ENCODE peak calls at places on chromosome 10, in eight cellular contexts. K, D, U, T, M, L, V and X are unnamed samples. For H3K36me3, the result is how much of the 10 kb centered on the place peaks cover.

GRCh38 chr10:82942572-82943091 is 1067.6 kb downstream of the NRG3 start:
- DNase-seq in V (no peak), D (no peak), T (no peak), M (no peak), K (no peak), L (no peak), U (no peak), X (no peak)

GRCh38 chr10:76492026-76492425 is 1060.6 kb downstream of the LRMDA start:
- DNase-seq in T (no peak), M (no peak), K (no peak), D (no peak), V (no peak), L (no peak), U (peak), X (no peak)

GRCh38 chr10:13360587-13360986 is 12.5 kb upstream of the SEPHS1 start:
- DNase-seq in U (no peak), L (no peak), V (no peak), T (no peak), M (no peak), D (no peak), K (no peak), X (no peak)

GRCh38 chr10:6034371-6034770 is 27.8 kb downstream of the IL2RA start:
- DNase-seq in D (no peak), T (no peak), V (no peak), K (no peak), L (no peak), U (no peak), M (no peak), X (no peak)

GRCh38 chr10:106189254-106189653 is 975.3 kb downstream of the SORCS1 start:
- DNase-seq in K (peak), U (peak), D (no peak), M (no peak), L (no peak), T (no peak), V (peak), X (peak)

GRCh38 chr10:964321-964987 is 23.8 kb upstream of the GTPBP4 start:
- DNase-seq in M (no peak), K (no peak), D (no peak), T (no peak), U (peak), L (no peak), V (no peak), X (peak)

GRCh38 chr10:110307805-110308204 is 3.1 kb upstream of the SMNDC1 start:
- DNase-seq in L (no peak), U (peak), K (no peak), T (no peak), D (no peak), V (no peak), M (no peak), X (no peak)

GRCh38 chr10:124003070-124003419 is 90.4 kb downstream of the CHST15 start:
- DNase-seq in U (no peak), L (no peak), M (peak), D (peak), V (no peak), T (no peak), K (no peak), X (no peak)

GRCh38 chr10:46526682-46527038 is 29.8 kb downstream of the GPRIN2 start:
- DNase-seq in M (peak), T (peak), K (no peak), D (peak), V (no peak), L (peak), U (peak), X (peak)

GRCh38 chr10:47349516-47349915 is 1.4 kb downstream of the RBP3 start:
- DNase-seq in K (no peak), L (no peak), T (no peak), U (no peak), V (no peak), M (no peak), D (no peak), X (no peak)

GRCh38 chr10:43350686-43351085 is 20.8 kb upstream of the FXYD4 start:
- DNase-seq in U (no peak), T (no peak), V (no peak), L (no peak), M (no peak), D (no peak), K (no peak), X (peak)

GRCh38 chr10:69633673-69634635 is 3.9 kb downstream of the FAM241B start:
- DNase-seq in U (no peak), K (no peak), D (peak), V (no peak), L (no peak), T (no peak), M (peak), X (no peak)

GRCh38 chr10:132508497-132509443 is 28.8 kb upstream of the INPP5A start:
- DNase-seq in K (no peak), V (no peak), U (no peak), M (peak), D (peak), L (no peak), T (peak), X (peak)

GRCh38 chr10:104350146-104350635 is 3.4 kb upstream of the CFAP58 start:
- DNase-seq in K (peak), V (peak), M (no peak), L (no peak), D (no peak), U (peak), T (no peak), X (peak)

GRCh38 chr10:60896715-60897114 is 47.3 kb downstream of the RHOBTB1 start:
- DNase-seq in V (no peak), D (no peak), U (no peak), K (no peak), T (no peak), L (no peak), M (no peak), X (no peak)

GRCh38 chr10:48533540-48533939 is 71.3 kb downstream of the ARHGAP22 start:
- DNase-seq in T (no peak), L (no peak), M (no peak), V (no peak), D (no peak), U (no peak), K (no peak), X (no peak)

GRCh38 chr10:103838095-103838395 is 17.3 kb downstream of the SH3PXD2A start:
- DNase-seq in V (no peak), T (no peak), K (no peak), L (no peak), M (no peak), D (no peak), U (no peak), X (no peak)

GRCh38 chr10:126754966-126755365 is 84.5 kb upstream of the C10orf90 start:
- DNase-seq in T (no peak), M (no peak), L (no peak), D (no peak), V (no peak), K (no peak), U (no peak), X (no peak)

GRCh38 chr10:133422821-133423771 is 1.3 kb downstream of the SPRN start:
- DNase-seq in K (peak), D (peak), U (no peak), L (no peak), M (no peak), V (no peak), T (no peak), X (peak)

GRCh38 chr10:6382081-6382480 is 179.3 kb downstream of the PFKFB3 start:
- DNase-seq in T (no peak), U (no peak), K (no peak), D (no peak), L (peak), M (no peak), V (peak), X (no peak)

GRCh38 chr10:128570596-128570995 is 444.4 kb upstream of the MKI67 start:
- DNase-seq in L (no peak), K (no peak), D (no peak), T (no peak), U (no peak), V (no peak), M (no peak), X (no peak)

GRCh38 chr10:108862691-108863350 is 1060.5 kb downstream of the XPNPEP1 start:
- DNase-seq in K (no peak), U (peak), L (no peak), M (no peak), V (no peak), D (no peak), T (no peak), X (no peak)

GRCh38 chr10:5910323-5911100 is 20.5 kb downstream of the FBH1 start:
- DNase-seq in D (no peak), U (no peak), M (peak), K (no peak), V (no peak), T (no peak), L (no peak), X (no peak)

GRCh38 chr10:73251683-73252444 is 580 bp downstream of the MRPS16 start:
- DNase-seq in D (peak), T (no peak), U (peak), L (no peak), M (no peak), K (peak), V (peak), X (peak)

GRCh38 chr10:86689146-86689545 is 20.8 kb downstream of the LDB3 start:
- DNase-seq in M (no peak), D (no peak), K (no peak), V (no peak), U (no peak), T (peak), L (no peak), X (no peak)

GRCh38 chr10:131650169-131650705 is 250.6 kb upstream of the PPP2R2D start:
- DNase-seq in D (no peak), V (no peak), M (peak), T (no peak), U (no peak), L (no peak), K (no peak), X (no peak)

GRCh38 chr10:75238182-75239180 is 2.7 kb upstream of the COMTD1 start:
- DNase-seq in M (peak), U (no peak), V (no peak), L (no peak), T (no peak), D (peak), K (no peak), X (peak)

GRCh38 chr10:21002097-21002878 is 105.2 kb upstream of the NEBL start:
- DNase-seq in U (peak), V (no peak), K (no peak), L (no peak), M (no peak), D (no peak), T (no peak), X (no peak)

GRCh38 chr10:24427678-24428409 is 218.9 kb downstream of the KIAA1217 start:
- DNase-seq in M (no peak), T (no peak), V (no peak), L (no peak), K (no peak), U (no peak), D (no peak), X (no peak)

GRCh38 chr10:101218423-101219136 is 10.7 kb downstream of the LBX1 start:
- DNase-seq in K (no peak), M (no peak), V (peak), L (no peak), U (no peak), D (no peak), T (no peak), X (peak)

GRCh38 chr10:129614341-129614740 is 147.3 kb downstream of the MGMT start:
- DNase-seq in T (no peak), V (no peak), M (no peak), D (no peak), K (no peak), L (no peak), U (no peak), X (no peak)

GRCh38 chr10:118531105-118531851 is 64.2 kb downstream of the PRLHR start:
- DNase-seq in V (no peak), L (no peak), D (no peak), U (no peak), T (no peak), M (no peak), K (no peak), X (no peak)

GRCh38 chr10:63201118-63201517 is 68.0 kb downstream of the NRBF2 start:
- DNase-seq in L (no peak), V (no peak), D (no peak), U (no peak), T (no peak), K (no peak), M (no peak), X (no peak)

GRCh38 chr10:93875032-93875358 is 18.8 kb upstream of the SLC35G1 start:
- DNase-seq in U (no peak), M (no peak), K (no peak), T (no peak), D (no peak), L (no peak), V (no peak), X (no peak)

GRCh38 chr10:29841724-29842649 is 207.2 kb upstream of the SVIL start:
- DNase-seq in V (no peak), L (peak), M (no peak), D (no peak), U (peak), K (peak), T (no peak), X (peak)

DNA sequence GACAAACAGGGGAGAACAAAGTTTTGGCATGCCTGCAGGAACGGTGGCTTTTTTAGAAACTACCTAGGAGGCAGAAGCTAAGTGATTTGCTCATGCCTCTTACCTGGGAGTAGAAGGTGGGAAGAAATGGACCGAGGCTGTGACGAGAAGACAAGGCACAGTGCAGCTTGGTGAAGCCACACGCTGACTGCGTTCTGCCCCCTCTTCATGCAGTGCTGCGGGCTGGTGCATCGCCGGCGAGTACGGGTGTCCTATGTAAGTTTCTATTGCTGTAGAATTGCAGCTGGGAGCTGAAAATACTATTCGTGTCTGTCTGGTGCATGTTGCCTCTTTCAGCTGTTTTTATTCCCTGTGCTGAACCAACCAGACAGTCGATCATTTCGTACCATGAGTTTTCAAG is 120.8 kb downstream of the CACNB2 start:
- DNase-seq in V (no peak), T (no peak), D (no peak), M (no peak), K (peak), L (no peak), U (no peak), X (no peak)
- H3K4me3 ChIP-seq in V (no peak), T (no peak), D (no peak), M (no peak), K (no peak), L (no peak), U (no peak), X (no peak)

GRCh38 chr10:100174699-100175677 is 10.8 kb downstream of the ERLIN1 start:
- DNase-seq in L (no peak), D (no peak), T (no peak), M (no peak), K (no peak), V (peak), U (no peak), X (no peak)

GRCh38 chr10:100173035-100173434 is 12.8 kb downstream of the ERLIN1 start:
- DNase-seq in U (no peak), D (no peak), M (no peak), L (no peak), V (no peak), K (no peak), T (no peak), X (no peak)

GRCh38 chr10:100168313-100168643 is 17.6 kb downstream of the ERLIN1 start:
- DNase-seq in K (no peak), D (no peak), L (no peak), V (no peak), U (no peak), T (no peak), M (no peak), X (no peak)

GRCh38 chr10:100175873-100176272 is 10.0 kb downstream of the ERLIN1 start:
- DNase-seq in M (no peak), U (no peak), T (no peak), V (no peak), D (no peak), K (no peak), L (no peak), X (no peak)

GRCh38 chr10:100172349-100172748 is 13.5 kb downstream of the ERLIN1 start:
- DNase-seq in M (no peak), K (no peak), V (no peak), U (no peak), D (no peak), L (no peak), T (no peak), X (no peak)
- H3K36me3 ChIP-seq in M (half or more), K (under half), V (under half), U (under half), D (under half), L (under half), T (half or more), X (under half)

GRCh38 chr10:116607336-116607735 is 13.4 kb upstream of the PNLIPRP2 start:
- DNase-seq in T (no peak), V (no peak), L (no peak), D (no peak), U (no peak), M (no peak), K (no peak), X (no peak)

GRCh38 chr10:116611153-116611545 is 9.6 kb upstream of the PNLIPRP2 start:
- DNase-seq in M (no peak), U (no peak), T (no peak), V (no peak), K (no peak), L (no peak), D (no peak), X (no peak)

GRCh38 chr10:116606061-116606483 is 14.7 kb upstream of the PNLIPRP2 start:
- DNase-seq in U (no peak), M (no peak), K (no peak), L (no peak), D (no peak), T (no peak), V (no peak), X (no peak)

GRCh38 chr10:116610443-116611152 is 10.2 kb upstream of the PNLIPRP2 start:
- DNase-seq in D (no peak), K (no peak), V (no peak), T (no peak), L (no peak), U (no peak), M (no peak), X (no peak)

DNA sequence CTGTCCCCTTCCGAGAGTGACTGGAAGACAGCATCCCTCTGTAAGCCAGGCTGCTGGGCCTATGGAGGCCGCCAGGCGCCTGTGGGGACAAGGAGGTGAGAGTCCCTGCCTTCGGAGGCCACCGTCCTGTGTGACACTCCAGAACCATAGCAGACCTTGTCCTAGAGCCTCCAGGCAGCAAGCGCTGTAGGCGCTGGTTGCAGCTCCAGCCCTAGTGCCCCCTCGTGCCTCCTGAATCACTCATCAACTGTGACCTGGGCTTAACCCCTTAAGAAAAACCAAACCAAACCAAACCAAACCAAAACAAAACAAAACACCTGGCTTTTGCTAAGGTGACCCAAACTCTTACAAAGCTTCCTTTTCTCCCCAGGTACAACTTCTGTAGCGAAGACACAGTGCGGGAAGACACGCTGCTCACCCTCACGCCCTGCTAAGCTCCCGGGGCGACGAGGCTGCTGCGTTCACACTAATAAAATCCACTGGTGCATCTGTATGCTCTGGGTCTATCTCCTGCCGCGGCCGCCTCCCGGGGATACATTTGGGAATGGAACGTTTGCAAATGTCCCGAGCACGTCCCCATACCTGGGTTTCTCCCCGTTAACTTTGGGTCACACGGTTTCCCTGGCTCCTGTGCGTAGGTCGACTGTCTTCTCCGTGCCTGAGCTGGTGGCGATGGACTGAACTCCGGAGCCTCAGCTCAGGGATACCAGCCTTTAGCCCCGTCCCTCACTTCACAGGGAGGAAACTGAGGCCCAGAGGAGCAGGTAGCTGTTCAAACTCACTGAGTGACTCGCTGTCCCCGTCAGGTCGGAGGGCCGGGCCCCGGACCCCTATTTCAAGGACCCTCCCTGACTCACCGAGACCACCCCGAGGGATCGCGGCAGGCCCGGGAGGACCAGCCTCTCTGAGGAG is 11.8 kb upstream of the PNLIPRP2 start:
- DNase-seq in K (peak), D (no peak), M (no peak), L (no peak), T (no peak), U (no peak), V (no peak), X (peak)
- H3K4me3 ChIP-seq in K (peak), D (no peak), M (peak), L (peak), T (no peak), U (no peak), V (no peak), X (peak)

GRCh38 chr10:71590786-71591350 is 128.7 kb downstream of the C10orf105 start:
- DNase-seq in L (no peak), D (no peak), V (no peak), T (no peak), M (no peak), K (no peak), U (no peak), X (no peak)
- H3K36me3 ChIP-seq in L (under half), D (under half), V (under half), T (under half), M (under half), K (under half), U (under half), X (under half)

GRCh38 chr10:34906021-34906965 is 91.2 kb upstream of the PARD3 start:
- DNase-seq in D (no peak), L (no peak), U (no peak), V (no peak), K (peak), T (no peak), M (no peak), X (peak)
- H3K4me3 ChIP-seq in D (no peak), L (no peak), U (no peak), V (no peak), K (no peak), T (no peak), M (no peak), X (no peak)